ENCODE peak calls at places on chromosomes 1 and 21, in four cellular contexts. X, J, M and U are unnamed samples.
A peak's percentile ranks its signal among the peaks of the same experiment; 100 is the strongest.

GRCh38 chr1:44576456-44577150 is 97.7 kb downstream of the TMEM53 start:
- DNase-seq in X (no peak), J (peak; percentile 66), M (no peak), U (no peak)

GRCh38 chr1:9700340-9700739 is 48.8 kb downstream of the PIK3CD start:
- DNase-seq in X (peak; percentile 92), J (peak; percentile 82), M (no peak), U (peak; percentile 83)

GRCh38 chr1:94160811-94161210 is 39.9 kb upstream of the ABCA4 start:
- DNase-seq in X (peak; percentile 88), J (peak; percentile 87), M (no peak), U (peak; percentile 79)

GRCh38 chr1:149849246-149849946 is 50.0 kb upstream of the BOLA1 start:
- DNase-seq in X (peak; percentile 1), J (no peak), M (no peak), U (no peak)

GRCh38 chr1:177857285-177857684 is 112.6 kb downstream of the SEC16B start:
- DNase-seq in X (no peak), J (no peak), M (no peak), U (no peak)

GRCh38 chr1:154499446-154499845 is 2.6 kb upstream of the TDRD10 start:
- DNase-seq in X (peak; percentile 13), J (no peak), M (no peak), U (no peak)

GRCh38 chr1:88890790-88891317 is 513 bp downstream of the GTF2B start:
- DNase-seq in X (peak; percentile 41), J (peak; percentile 50), M (no peak), U (no peak)

GRCh38 chr21:39313457-39314154 is at the start of gene BRWD1:
- DNase-seq in X (peak; percentile 84), J (peak; percentile 89), M (peak; percentile 69), U (peak; percentile 68)

GRCh38 chr1:223048026-223048425 is 95.0 kb downstream of the TLR5 start:
- DNase-seq in X (no peak), J (no peak), M (no peak), U (no peak)

GRCh38 chr1:244437108-244437507 is 14.6 kb downstream of the ADSS2 start:
- DNase-seq in X (peak; percentile 81), J (peak; percentile 49), M (no peak), U (no peak)

GRCh38 chr1:160024195-160024905 is 7.4 kb downstream of the PIGM start:
- DNase-seq in X (no peak), J (no peak), M (no peak), U (no peak)

GRCh38 chr21:44765231-44766013 is 36.2 kb downstream of the UBE2G2 start:
- DNase-seq in X (no peak), J (peak; percentile 10), M (peak; percentile 18), U (no peak)

GRCh38 chr1:156643266-156644092 is 1.6 kb downstream of the BCAN start:
- DNase-seq in X (no peak), J (no peak), M (no peak), U (no peak)

GRCh38 chr1:170692866-170693575 is 29.1 kb downstream of the PRRX1 start:
- DNase-seq in X (peak; percentile 89), J (peak; percentile 82), M (no peak), U (peak; percentile 78)

GRCh38 chr1:157485793-157486192 is 66.5 kb downstream of the FCRL5 start:
- DNase-seq in X (no peak), J (no peak), M (no peak), U (no peak)

GRCh38 chr21:35189077-35189863 is 140.2 kb upstream of the RUNX1 start:
- DNase-seq in X (peak; percentile 72), J (peak; percentile 88), M (no peak), U (peak; percentile 45)

GRCh38 chr1:29270881-29271390 is 34.6 kb downstream of the PTPRU start:
- DNase-seq in X (no peak), J (no peak), M (no peak), U (no peak)

GRCh38 chr1:180971273-180971997 is 51.2 kb downstream of the STX6 start:
- DNase-seq in X (no peak), J (no peak), M (no peak), U (no peak)

GRCh38 chr1:220565670-220566069 is 37.7 kb downstream of the MARK1 start:
- DNase-seq in X (no peak), J (no peak), M (no peak), U (no peak)

GRCh38 chr1:226656601-226657277 is 82.3 kb downstream of the ITPKB start:
- DNase-seq in X (peak; percentile 74), J (peak; percentile 83), M (no peak), U (no peak)

GRCh38 chr1:29602203-29602602 is 365.9 kb downstream of the PTPRU start:
- DNase-seq in X (no peak), J (no peak), M (no peak), U (no peak)

GRCh38 chr1:68506386-68506785 is 9.5 kb upstream of the DEPDC1 start:
- DNase-seq in X (no peak), J (no peak), M (no peak), U (no peak)

GRCh38 chr1:114750780-114751179 is 7.0 kb downstream of the CSDE1 start:
- DNase-seq in X (no peak), J (no peak), M (no peak), U (no peak)

GRCh38 chr1:117678246-117678977 is 72.6 kb downstream of the TENT5C start:
- DNase-seq in X (no peak), J (no peak), M (no peak), U (no peak)

GRCh38 chr1:98988906-98989603 is 15.6 kb downstream of the PLPPR5 start:
- DNase-seq in X (no peak), J (peak; percentile 28), M (no peak), U (no peak)

GRCh38 chr1:175618559-175618958 is 124.8 kb downstream of the TNR start:
- DNase-seq in X (no peak), J (no peak), M (no peak), U (no peak)

GRCh38 chr1:150001415-150001814 is 9.1 kb downstream of the OTUD7B start:
- DNase-seq in X (no peak), J (no peak), M (no peak), U (no peak)

GRCh38 chr1:15958788-15959187 is 17.1 kb downstream of the ZBTB17 start:
- DNase-seq in X (no peak), J (no peak), M (no peak), U (no peak)

GRCh38 chr1:214146523-214146922 is 134.4 kb upstream of the SMYD2 start:
- DNase-seq in X (no peak), J (no peak), M (no peak), U (no peak)

GRCh38 chr1:178938959-178939317 is 68.1 kb upstream of the ANGPTL1 start:
- DNase-seq in X (no peak), J (peak; percentile 85), M (no peak), U (no peak)

GRCh38 chr1:3409737-3410434 is 44.6 kb upstream of the ARHGEF16 start:
- DNase-seq in X (no peak), J (peak; percentile 70), M (no peak), U (peak; percentile 54)

GRCh38 chr1:25503551-25504426 is 39.6 kb upstream of the LDLRAP1 start:
- DNase-seq in X (peak; percentile 16), J (no peak), M (peak; percentile 69), U (no peak)

GRCh38 chr1:210231846-210232523 is 611 bp upstream of the SERTAD4 start:
- DNase-seq in X (no peak), J (peak; percentile 71), M (no peak), U (no peak)

GRCh38 chr1:28447674-28448073 is 58.2 kb upstream of the RCC1 start:
- DNase-seq in X (no peak), J (no peak), M (no peak), U (no peak)

GRCh38 chr21:36704281-36704957 is 5.5 kb downstream of the SIM2 start:
- DNase-seq in X (no peak), J (no peak), M (no peak), U (no peak)

GRCh38 chr1:201614262-201615015 is 75.5 kb downstream of the NAV1 start:
- DNase-seq in X (no peak), J (peak; percentile 35), M (no peak), U (no peak)

GRCh38 chr1:161038523-161039153 is at the start of gene TSTD1:
- DNase-seq in X (no peak), J (no peak), M (peak; percentile 70), U (no peak)

GRCh38 chr1:43392702-43393101 is 3.0 kb downstream of the SZT2 start:
- DNase-seq in X (no peak), J (no peak), M (no peak), U (no peak)

GRCh38 chr1:75130312-75130677 is 3.9 kb upstream of the LHX8 start:
- DNase-seq in X (no peak), J (no peak), M (no peak), U (no peak)